ENCODE peak calls at places on chromosomes 11 and 22, in seven cellular contexts. F is non-pigmented ciliary epithelial cell; D is fibroblast of the conjunctiva; T is Right ventricle myocardium superior; P is activated T-helper 1 cell treated with anti-CD3 and anti-CD28 coated beads, Interleukin-12 subunit alpha, Interleukin-12 subunit beta, Interleukin-2, Interleukin-4 antibody, amounts not matched to agents 30 ng/mL and 10 ng/mL and 1 ng/mL, durations not matched to agents 14 hours and 24 hours and 36 hours; E is GM04504; Q is GM20000. Y is an unnamed sample.

GRCh38 chr22:40183029-40183581 is 5.4 kb downstream of the TNRC6B start:
- DNase-seq in P (no peak), F (peak), D (peak), Q (no peak), T (no peak), E (peak), Y (no peak)

GRCh38 chr22:25048659-25049657 is 96.4 kb downstream of the KIAA1671 start:
- DNase-seq in F (no peak), P (peak), Q (peak), E (peak), D (peak), T (peak), Y (peak)

GRCh38 chr11:45897556-45897955 is 9.5 kb downstream of the FREY1 start:
- DNase-seq in T (no peak), F (no peak), P (no peak), E (no peak), D (no peak), Q (no peak), Y (peak)

GRCh38 chr11:112255075-112255739 is 5.5 kb downstream of the PLET1 start:
- DNase-seq in Q (no peak), D (peak), P (no peak), T (no peak), F (peak), E (no peak), Y (no peak)

GRCh38 chr22:39090426-39091064 is 6.5 kb upstream of the APOBEC3H start:
- DNase-seq in D (no peak), E (no peak), T (no peak), Q (no peak), F (no peak), P (peak), Y (peak)

GRCh38 chr11:102085864-102086551 is 24.2 kb upstream of the YAP1 start:
- DNase-seq in P (no peak), D (no peak), T (no peak), F (no peak), E (no peak), Q (no peak), Y (no peak)

GRCh38 chr22:35558031-35558430 is 17.4 kb downstream of the RASD2 start:
- DNase-seq in P (no peak), T (no peak), F (no peak), Q (no peak), D (no peak), E (no peak), Y (no peak)

GRCh38 chr11:78429209-78429608 is 11.6 kb upstream of the GAB2 start:
- DNase-seq in F (no peak), P (no peak), Q (no peak), E (no peak), T (no peak), D (no peak), Y (no peak)

GRCh38 chr11:72962084-72962483 is 147.9 kb downstream of the ATG16L2 start:
- DNase-seq in Q (no peak), T (no peak), F (no peak), D (peak), P (no peak), E (no peak), Y (no peak)

GRCh38 chr11:123173040-123173855 is 21.8 kb downstream of the CLMP start:
- DNase-seq in P (no peak), D (peak), E (peak), T (no peak), Q (no peak), F (peak), Y (no peak)

GRCh38 chr11:57647960-57648776 is 1.5 kb downstream of the YPEL4 start:
- DNase-seq in E (no peak), D (no peak), F (no peak), Q (no peak), T (no peak), P (no peak), Y (no peak)

GRCh38 chr11:50275133-50275532 is 242.5 kb downstream of the OR4C45 start:
- DNase-seq in P (no peak), F (no peak), T (no peak), D (no peak), E (no peak), Q (no peak), Y (no peak)

GRCh38 chr11:45023065-45023365 is 72.3 kb upstream of the TP53I11 start:
- DNase-seq in F (no peak), D (no peak), Q (no peak), P (no peak), E (no peak), T (no peak), Y (no peak)

GRCh38 chr11:7524831-7525230 is 11.0 kb downstream of the PPFIBP2 start:
- DNase-seq in E (no peak), T (no peak), Q (no peak), P (no peak), D (no peak), F (no peak), Y (no peak)

GRCh38 chr11:93054881-93055280 is 85.4 kb downstream of the MTNR1B start:
- DNase-seq in T (no peak), F (peak), Q (no peak), D (peak), E (peak), P (no peak), Y (no peak)

GRCh38 chr11:131883332-131883731 is 512.9 kb downstream of the NTM start:
- DNase-seq in P (no peak), T (no peak), Q (no peak), F (no peak), D (no peak), E (no peak), Y (no peak)